ENCODE peak calls at places on chromosomes 2 and 18, in six cellular contexts. D is A549, M is adrenal gland, A is H9, N is psoas muscle, O is GM23338. G is an unnamed sample.
A peak's percentile ranks its signal among the peaks of the same experiment; 100 is the strongest.

GRCh38 chr2:230961091-230961491 is 34.8 kb upstream of the SPATA3 start:
- DNase-seq in N (no peak), M (no peak), O (no peak), A (no peak), D (no peak), G (no peak)

GRCh38 chr2:149094217-149095015 is 55.9 kb downstream of the LYPD6B start:
- DNase-seq in D (no peak), N (no peak), A (no peak), M (no peak), O (no peak), G (peak; percentile 15)

GRCh38 chr2:200865736-200865995 is 1.2 kb upstream of the CLK1 start:
- DNase-seq in A (no peak), N (no peak), M (no peak), D (no peak), O (no peak), G (no peak)

GRCh38 chr2:25982273-25982967 is at the start of gene KIF3C:
- DNase-seq in M (peak; percentile 65), O (peak; percentile 97), D (peak; percentile 82), A (peak; percentile 96), N (peak; percentile 65), G (peak; percentile 90)

GRCh38 chr2:3262437-3263388 is 114.9 kb downstream of the EIPR1 start:
- DNase-seq in O (no peak), N (no peak), M (no peak), D (no peak), A (no peak), G (no peak)

GRCh38 chr2:54663424-54664030 is 59.9 kb upstream of the EML6 start:
- DNase-seq in M (no peak), N (no peak), D (no peak), O (no peak), A (no peak), G (no peak)

GRCh38 chr2:222000326-222000725 is 298.5 kb downstream of the PAX3 start:
- DNase-seq in O (no peak), M (no peak), D (no peak), A (no peak), N (no peak), G (no peak)

GRCh38 chr2:226652388-226652787 is 147.2 kb downstream of the IRS1 start:
- DNase-seq in A (no peak), O (no peak), D (no peak), N (no peak), M (peak; percentile 49), G (no peak)

GRCh38 chr18:61847164-61847791 is 45.5 kb downstream of the RNF152 start:
- DNase-seq in A (no peak), O (no peak), M (no peak), D (no peak), N (no peak), G (no peak)

GRCh38 chr2:112474844-112475486 is 7.0 kb upstream of the TTL start:
- DNase-seq in A (no peak), D (no peak), M (no peak), O (no peak), N (no peak), G (no peak)

GRCh38 chr2:31998731-31999383 is 12.0 kb downstream of the MEMO1 start:
- DNase-seq in A (no peak), O (no peak), D (no peak), M (no peak), N (no peak), G (no peak)

GRCh38 chr2:222982010-222982908 is 69.7 kb upstream of the KCNE4 start:
- DNase-seq in O (peak; percentile 42), A (peak; percentile 62), M (peak; percentile 48), N (peak; percentile 19), D (no peak), G (peak; percentile 55)

GRCh38 chr2:85413592-85414421 is 3.6 kb upstream of the CAPG start:
- DNase-seq in O (peak; percentile 83), M (no peak), A (no peak), N (no peak), D (no peak), G (peak; percentile 69)

GRCh38 chr18:2997846-2998599 is 14.9 kb downstream of the LPIN2 start:
- DNase-seq in A (no peak), D (no peak), N (no peak), M (no peak), O (no peak), G (no peak)

GRCh38 chr2:234135750-234136221 is 85.3 kb downstream of the SPP2 start:
- DNase-seq in D (peak; percentile 80), M (peak; percentile 65), N (peak; percentile 33), A (peak; percentile 89), O (peak; percentile 95), G (peak; percentile 94)

GRCh38 chr2:26687785-26688184 is 4.7 kb upstream of the KCNK3 start:
- DNase-seq in O (no peak), A (no peak), M (no peak), N (no peak), D (no peak), G (peak; percentile 60)

GRCh38 chr2:238995634-238996033 is 147.7 kb downstream of the TWIST2 start:
- DNase-seq in M (no peak), N (no peak), O (no peak), A (no peak), D (no peak), G (no peak)
- H3K4me1 ChIP-seq in M (no peaks in the 10 kb centered on the region), N (no peaks in the 10 kb centered on the region), O (no peaks in the 10 kb centered on the region), A (no peaks in the 10 kb centered on the region), D (no peaks in the 10 kb centered on the region), G (no peaks in the 10 kb centered on the region)

DNA sequence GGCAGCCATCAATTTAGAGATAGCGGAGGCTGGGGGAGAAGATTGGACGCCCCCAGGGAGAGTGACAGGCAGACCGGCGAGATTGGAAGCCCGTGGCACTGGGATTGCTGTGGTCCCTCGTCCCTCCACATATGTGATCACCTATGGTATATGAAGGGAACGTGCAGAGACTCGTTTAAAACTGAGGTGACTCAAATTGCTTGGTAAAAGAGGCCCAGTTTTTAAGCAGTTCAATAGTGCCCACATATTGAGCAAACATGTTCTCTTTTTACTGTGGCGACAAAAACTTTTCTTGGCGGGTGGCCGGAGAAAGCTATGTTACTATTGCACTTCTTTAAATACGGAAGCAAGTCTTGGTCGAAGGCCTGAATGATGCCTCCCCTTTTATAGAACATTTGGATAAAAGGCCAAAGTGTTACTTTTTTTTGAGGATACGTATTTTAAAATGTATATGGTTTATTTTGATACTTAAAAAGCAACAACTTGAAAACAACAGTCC is 9.1 kb downstream of the B3GNT2 start:
- DNase-seq in O (no peak), A (no peak), D (no peak), N (no peak), M (no peak), G (no peak)
- H3K4me1 ChIP-seq in O (peaks cover 73% of the 10 kb centered on the region), A (peaks cover 9% of the 10 kb centered on the region), D (peaks cover 6% of the 10 kb centered on the region), N (no peaks in the 10 kb centered on the region), M (peaks cover 17% of the 10 kb centered on the region), G (peaks cover 66% of the 10 kb centered on the region)

DNA sequence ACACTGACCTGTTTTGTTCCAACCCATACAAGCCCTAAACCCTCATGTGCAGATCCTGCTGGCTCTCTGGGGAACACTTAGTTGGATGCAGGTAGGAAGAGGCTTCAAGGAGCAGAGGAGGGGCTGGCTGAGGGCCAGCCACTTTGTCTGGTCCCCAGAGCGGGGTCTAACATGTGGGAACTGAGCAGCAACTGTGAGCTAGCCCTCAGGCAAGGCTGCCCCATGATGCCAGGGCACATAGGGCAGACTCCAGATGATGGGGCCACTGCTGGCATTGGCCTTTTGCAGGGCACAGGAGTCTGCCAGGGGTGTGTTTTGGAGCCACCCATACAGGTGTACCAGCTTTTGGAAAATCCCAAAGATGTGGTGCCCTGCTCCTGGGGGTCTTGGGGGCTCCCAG is 67.7 kb downstream of the HPCAL1 start:
- DNase-seq in D (no peak), O (no peak), M (no peak), A (no peak), N (no peak), G (no peak)
- H3K4me1 ChIP-seq in D (no peaks in the 10 kb centered on the region), O (peaks cover under 1% of the 10 kb centered on the region), M (no peaks in the 10 kb centered on the region), A (peaks cover under 1% of the 10 kb centered on the region), N (no peaks in the 10 kb centered on the region), G (peaks cover 9% of the 10 kb centered on the region)

GRCh38 chr2:199460808-199461454 is 3.2 kb upstream of the SATB2 start:
- DNase-seq in N (no peak), D (no peak), M (no peak), O (no peak), A (no peak), G (no peak)

GRCh38 chr2:199461455-199462166 is 3.9 kb upstream of the SATB2 start:
- DNase-seq in N (no peak), M (no peak), D (no peak), A (no peak), O (peak; percentile 32), G (no peak)

GRCh38 chr2:199463708-199464613 is 6.2 kb upstream of the SATB2 start:
- DNase-seq in A (peak; percentile 53), O (peak; percentile 54), D (no peak), M (no peak), N (no peak), G (peak; percentile 24)

GRCh38 chr2:199463000-199463692 is 5.4 kb upstream of the SATB2 start:
- DNase-seq in O (peak; percentile 84), D (peak; percentile 86), M (peak; percentile 78), N (peak; percentile 78), A (peak; percentile 80), G (peak; percentile 92)

DNA sequence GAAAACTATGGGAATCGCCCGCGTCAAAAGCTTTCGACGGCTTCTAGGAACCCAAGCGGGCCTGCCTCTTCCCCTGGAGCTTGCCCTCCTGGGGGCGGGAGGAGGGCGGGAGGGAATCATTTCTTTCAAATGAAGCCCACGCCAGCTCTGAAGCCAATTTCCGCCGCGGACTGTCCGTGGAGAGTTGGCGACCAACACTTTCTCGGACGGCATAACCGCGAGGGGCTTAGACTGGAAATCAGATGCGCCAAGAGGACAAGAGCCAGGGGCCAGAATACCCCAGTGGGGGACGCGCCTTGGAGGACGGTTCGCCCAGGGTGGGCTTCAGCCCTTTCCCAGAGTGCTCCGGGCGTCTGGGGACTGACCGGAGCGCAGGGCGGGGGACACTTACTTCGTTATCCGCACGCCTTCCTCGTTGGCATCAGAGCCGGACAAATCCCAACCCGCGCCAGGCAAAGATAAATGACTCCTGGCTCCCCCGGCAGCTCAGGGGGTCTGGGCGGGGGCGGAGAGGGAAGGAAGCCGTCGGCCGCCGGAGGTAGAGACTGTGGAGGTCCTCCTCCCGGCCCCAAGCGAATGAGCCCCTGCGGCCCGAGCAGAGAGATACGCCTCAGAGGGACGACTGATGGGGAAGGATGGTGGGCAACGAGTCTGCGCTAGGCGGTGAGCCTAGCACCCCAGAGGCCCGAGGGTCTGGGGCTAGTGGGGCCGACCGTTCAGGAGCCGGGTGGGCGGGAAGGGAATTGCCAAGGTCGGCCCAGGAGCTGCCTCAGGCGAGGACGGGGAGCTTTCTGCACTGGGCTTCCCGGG is 4.6 kb upstream of the SATB2 start:
- DNase-seq in O (peak; percentile 66), M (no peak), D (no peak), N (no peak), A (peak; percentile 63), G (peak; percentile 65)
- H3K4me1 ChIP-seq in O (peaks cover 46% of the 10 kb centered on the region), M (peaks cover 9% of the 10 kb centered on the region), D (peaks cover 7% of the 10 kb centered on the region), N (peaks cover 32% of the 10 kb centered on the region), A (peaks cover 2% of the 10 kb centered on the region), G (peaks cover 10% of the 10 kb centered on the region)

G was measured in neural progenitor cell.